ENCODE peak calls at places on chromosomes 13 and 19, in eight cellular contexts. R, P, W, Z, B, I, O and S are unnamed samples.
A peak's percentile ranks its signal among the peaks of the same experiment; 100 is the strongest.

GRCh38 chr13:87123987-87124784 is 547.0 kb upstream of the SLITRK5 start:
- DNase-seq in R (no peak), P (no peak), W (no peak), Z (no peak), B (no peak), I (no peak), O (peak; percentile 18), S (no peak)

GRCh38 chr19:39307233-39307821 is 11.1 kb downstream of the IFNL1 start:
- DNase-seq in R (peak; percentile 49), P (peak; percentile 83), W (no peak), Z (no peak), B (no peak), I (no peak), O (no peak), S (peak; percentile 71)

GRCh38 chr13:32468502-32469147 is 40.7 kb upstream of the N4BP2L1 start:
- DNase-seq in R (no peak), P (no peak), W (no peak), Z (no peak), B (no peak), I (no peak), O (no peak), S (no peak)

GRCh38 chr13:38582133-38582532 is 104.7 kb upstream of the FREM2 start:
- DNase-seq in R (no peak), P (no peak), W (no peak), Z (no peak), B (peak; percentile 16), I (no peak), O (no peak), S (peak; percentile 21)

GRCh38 chr19:4267101-4267900 is 11.8 kb upstream of the SHD start:
- DNase-seq in R (no peak), P (peak; percentile 86), W (no peak), Z (peak; percentile 34), B (no peak), I (peak; percentile 43), O (peak; percentile 42), S (peak; percentile 67)

GRCh38 chr19:38263696-38264485 is 482 bp upstream of the SPINT2 start:
- DNase-seq in R (no peak), P (peak; percentile 94), W (peak; percentile 46), Z (no peak), B (peak; percentile 78), I (peak; percentile 35), O (no peak), S (peak; percentile 94)

GRCh38 chr13:48029859-48030258 is 7.7 kb upstream of the NUDT15 start:
- DNase-seq in R (no peak), P (no peak), W (no peak), Z (no peak), B (no peak), I (no peak), O (no peak), S (no peak)

GRCh38 chr13:99959127-99959529 is 12.4 kb downstream of the ZIC5 start:
- DNase-seq in R (no peak), P (no peak), W (no peak), Z (no peak), B (no peak), I (no peak), O (no peak), S (no peak)

GRCh38 chr19:14004619-14005380 is 1.3 kb downstream of the RFX1 start:
- DNase-seq in R (no peak), P (peak; percentile 85), W (no peak), Z (peak; percentile 83), B (peak; percentile 88), I (peak; percentile 69), O (peak; percentile 63), S (peak; percentile 77)

GRCh38 chr13:85287528-85287927 is 511.7 kb downstream of the SLITRK6 start:
- DNase-seq in R (no peak), P (no peak), W (no peak), Z (no peak), B (no peak), I (no peak), O (no peak), S (no peak)

GRCh38 chr19:782195-783043 is 14.8 kb upstream of the PTBP1 start:
- DNase-seq in R (peak; percentile 73), P (no peak), W (no peak), Z (no peak), B (no peak), I (no peak), O (no peak), S (no peak)

GRCh38 chr19:29404015-29404414 is 121.8 kb upstream of the VSTM2B start:
- DNase-seq in R (no peak), P (no peak), W (no peak), Z (no peak), B (no peak), I (no peak), O (no peak), S (no peak)

GRCh38 chr13:69580255-69580654 is 527.4 kb upstream of the ATXN8OS start:
- DNase-seq in R (no peak), P (no peak), W (no peak), Z (no peak), B (no peak), I (no peak), O (no peak), S (no peak)

GRCh38 chr19:1111641-1112253 is 8.0 kb downstream of the GPX4 start:
- DNase-seq in R (no peak), P (no peak), W (no peak), Z (no peak), B (peak; percentile 43), I (no peak), O (no peak), S (no peak)

GRCh38 chr19:13905634-13906524 is at the start of the genes BRME1 and CC2D1A:
- DNase-seq in R (peak; percentile 93), P (peak; percentile 100), W (peak; percentile 61), Z (peak; percentile 90), B (peak; percentile 92), I (peak; percentile 94), O (peak; percentile 94), S (peak; percentile 96)

GRCh38 chr19:30862876-30863275 is 486.4 kb downstream of the TSHZ3 start:
- DNase-seq in R (no peak), P (no peak), W (no peak), Z (no peak), B (no peak), I (no peak), O (no peak), S (no peak)

GRCh38 chr13:111897178-111897845 is 169.6 kb upstream of the SOX1 start:
- DNase-seq in R (no peak), P (no peak), W (no peak), Z (no peak), B (no peak), I (no peak), O (no peak), S (no peak)

GRCh38 chr19:55157064-55157908 is at the start of gene TNNI3:
- DNase-seq in R (no peak), P (peak; percentile 60), W (no peak), Z (no peak), B (no peak), I (peak; percentile 79), O (peak; percentile 77), S (no peak)

GRCh38 chr13:86399572-86399971 is 600.4 kb upstream of the SLITRK6 start:
- DNase-seq in R (no peak), P (no peak), W (no peak), Z (no peak), B (no peak), I (no peak), O (no peak), S (no peak)

GRCh38 chr13:52665325-52665724 is 12.7 kb downstream of the SUGT1 start:
- DNase-seq in R (no peak), P (no peak), W (no peak), Z (no peak), B (no peak), I (no peak), O (no peak), S (no peak)
- TF ChIP-seq CTCF in R (no peak), P (peak; percentile 16), W (no peak), Z (no peak), B (peak; percentile 28), I (peak; percentile 31), O (peak; percentile 52), S (peak; percentile 22)

DNA sequence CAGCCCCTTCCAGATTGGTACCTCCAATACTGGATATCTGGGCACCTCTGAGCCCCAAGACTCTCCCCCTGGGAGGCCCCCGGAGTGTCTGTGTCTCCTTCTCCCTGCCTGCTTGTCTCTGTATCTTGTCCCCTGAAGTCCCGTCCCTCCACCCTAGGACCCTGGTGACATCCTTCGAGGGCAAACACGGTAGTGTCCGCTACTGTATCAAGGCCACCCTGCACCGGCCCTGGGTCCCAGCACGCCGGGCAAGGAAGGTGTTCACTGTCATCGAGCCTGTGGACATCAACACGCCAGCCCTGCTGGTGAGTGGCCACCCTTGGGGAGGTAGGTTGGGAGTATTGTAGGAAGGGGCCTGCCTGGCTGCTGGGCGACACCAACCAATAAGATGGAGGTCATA is 844 bp downstream of the ARRDC2 start:
- DNase-seq in R (no peak), P (no peak), W (no peak), Z (no peak), B (no peak), I (no peak), O (no peak), S (no peak)
- H3K4me1 ChIP-seq in R (peaks cover 36% of the 10 kb centered on the region), P (peaks cover 54% of the 10 kb centered on the region), W (peaks cover 16% of the 10 kb centered on the region), Z (peaks cover 57% of the 10 kb centered on the region), B (peaks cover 9% of the 10 kb centered on the region), I (peaks cover 8% of the 10 kb centered on the region), O (peaks cover 69% of the 10 kb centered on the region), S (peaks cover 3% of the 10 kb centered on the region)

DNA sequence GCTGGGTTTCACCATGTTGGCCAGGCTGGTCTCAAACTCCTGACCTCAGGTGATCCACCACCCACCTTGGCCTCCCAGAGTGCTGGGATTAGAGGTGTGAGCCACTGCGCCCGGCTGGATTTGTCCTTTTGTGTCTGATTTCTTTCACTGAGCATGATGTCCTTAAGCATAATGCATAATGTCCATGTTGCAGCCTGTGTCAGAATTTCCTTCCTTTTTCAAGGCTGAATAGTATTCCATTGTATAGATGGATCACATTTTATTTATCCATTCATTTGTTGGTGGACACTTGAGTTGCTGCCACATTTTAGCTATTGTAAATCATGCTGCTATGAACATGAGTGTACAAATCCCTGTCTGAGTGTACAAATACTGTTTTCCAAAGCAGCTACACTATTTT is 25.5 kb downstream of the RFX2 start:
- DNase-seq in R (no peak), P (no peak), W (no peak), Z (no peak), B (no peak), I (no peak), O (no peak), S (no peak)
- TF ChIP-seq CTCF in R (no peak), P (no peak), W (no peak), Z (no peak), B (no peak), I (no peak), O (no peak), S (no peak)

GRCh38 chr13:110737555-110737954 is 24.1 kb downstream of the ING1 start:
- DNase-seq in R (no peak), P (no peak), W (no peak), Z (no peak), B (no peak), I (no peak), O (no peak), S (no peak)
- H3K4me1 ChIP-seq in R (no peaks in the 10 kb centered on the region), P (no peaks in the 10 kb centered on the region), W (no peaks in the 10 kb centered on the region), Z (no peaks in the 10 kb centered on the region), B (no peaks in the 10 kb centered on the region), I (no peaks in the 10 kb centered on the region), O (no peaks in the 10 kb centered on the region), S (no peaks in the 10 kb centered on the region)

GRCh38 chr13:19959141-19959830 is 759 bp downstream of the ZMYM2 start:
- DNase-seq in R (peak; percentile 79), P (peak; percentile 91), W (peak; percentile 8), Z (peak; percentile 46), B (peak; percentile 64), I (peak; percentile 63), O (peak; percentile 57), S (peak; percentile 63)
- TF ChIP-seq CTCF in R (no peak), P (no peak), W (peak; percentile 23), Z (peak; percentile 29), B (peak; percentile 25), I (no peak), O (no peak), S (no peak)